ENCODE peak calls at places on chromosomes 16 and 17, in eight cellular contexts. One of them, this sample, is unnamed.

GRCh38 chr16:81779540-81780320 is 639 bp downstream of the PLCG2 start:
- DNase-seq in Peyer's patch: peak
- DNase-seq in sciatic nerve: peak
- DNase-seq in dermis blood vessel endothelial cell: peak
- DNase-seq in ovary: no peak
- DNase-seq in T-helper 9 cell: no peak
- DNase-seq in breast epithelium: no peak
- DNase-seq in frontal cortex: no peak
- DNase-seq in this sample: no peak

GRCh38 chr17:7842950-7843535 is 9.0 kb downstream of the KDM6B start:
- DNase-seq in dermis blood vessel endothelial cell: peak
- DNase-seq in T-helper 9 cell: peak
- DNase-seq in Peyer's patch: peak
- DNase-seq in sciatic nerve: peak
- DNase-seq in breast epithelium: peak
- DNase-seq in frontal cortex: peak
- DNase-seq in ovary: peak
- DNase-seq in this sample: no peak

GRCh38 chr16:84502581-84502980 is 1.9 kb downstream of the MEAK7 start:
- DNase-seq in frontal cortex: no peak
- DNase-seq in ovary: peak
- DNase-seq in Peyer's patch: no peak
- DNase-seq in dermis blood vessel endothelial cell: no peak
- DNase-seq in sciatic nerve: peak
- DNase-seq in T-helper 9 cell: no peak
- DNase-seq in breast epithelium: no peak
- DNase-seq in this sample: no peak

GRCh38 chr17:73401911-73402310 is 90.1 kb upstream of the CDC42EP4 start:
- DNase-seq in sciatic nerve: peak
- DNase-seq in dermis blood vessel endothelial cell: peak
- DNase-seq in frontal cortex: peak
- DNase-seq in ovary: peak
- DNase-seq in breast epithelium: no peak
- DNase-seq in Peyer's patch: peak
- DNase-seq in T-helper 9 cell: no peak
- DNase-seq in this sample: no peak

GRCh38 chr16:12235110-12235509 is 258.6 kb downstream of the SNX29 start:
- DNase-seq in frontal cortex: no peak
- DNase-seq in ovary: no peak
- DNase-seq in T-helper 9 cell: no peak
- DNase-seq in sciatic nerve: no peak
- DNase-seq in breast epithelium: no peak
- DNase-seq in Peyer's patch: no peak
- DNase-seq in dermis blood vessel endothelial cell: no peak
- DNase-seq in this sample: no peak

GRCh38 chr16:84458606-84459516 is 45.6 kb downstream of the MEAK7 start:
- DNase-seq in sciatic nerve: peak
- DNase-seq in Peyer's patch: peak
- DNase-seq in ovary: no peak
- DNase-seq in T-helper 9 cell: no peak
- DNase-seq in dermis blood vessel endothelial cell: no peak
- DNase-seq in breast epithelium: no peak
- DNase-seq in frontal cortex: no peak
- DNase-seq in this sample: no peak

GRCh38 chr16:86395477-86395876 is 114.8 kb upstream of the FOXF1 start:
- DNase-seq in ovary: no peak
- DNase-seq in sciatic nerve: no peak
- DNase-seq in breast epithelium: no peak
- DNase-seq in dermis blood vessel endothelial cell: no peak
- DNase-seq in frontal cortex: no peak
- DNase-seq in T-helper 9 cell: no peak
- DNase-seq in Peyer's patch: no peak
- DNase-seq in this sample: no peak

GRCh38 chr17:66198242-66198641 is 6.3 kb upstream of the CEP112 start:
- DNase-seq in Peyer's patch: no peak
- DNase-seq in frontal cortex: no peak
- DNase-seq in dermis blood vessel endothelial cell: no peak
- DNase-seq in ovary: no peak
- DNase-seq in sciatic nerve: no peak
- DNase-seq in T-helper 9 cell: no peak
- DNase-seq in breast epithelium: no peak
- DNase-seq in this sample: no peak

GRCh38 chr17:40648326-40648968 is 829 bp upstream of the SMARCE1 start:
- DNase-seq in ovary: no peak
- DNase-seq in T-helper 9 cell: no peak
- DNase-seq in sciatic nerve: no peak
- DNase-seq in Peyer's patch: peak
- DNase-seq in breast epithelium: no peak
- DNase-seq in frontal cortex: peak
- DNase-seq in dermis blood vessel endothelial cell: peak
- DNase-seq in this sample: no peak

GRCh38 chr17:17754719-17755686 is 73.7 kb downstream of the RAI1 start:
- DNase-seq in breast epithelium: no peak
- DNase-seq in dermis blood vessel endothelial cell: no peak
- DNase-seq in frontal cortex: no peak
- DNase-seq in Peyer's patch: no peak
- DNase-seq in sciatic nerve: no peak
- DNase-seq in T-helper 9 cell: no peak
- DNase-seq in ovary: no peak
- DNase-seq in this sample: no peak

GRCh38 chr17:78873519-78874340 is 29.3 kb downstream of the CEP295NL start:
- DNase-seq in ovary: no peak
- DNase-seq in T-helper 9 cell: no peak
- DNase-seq in breast epithelium: no peak
- DNase-seq in dermis blood vessel endothelial cell: peak
- DNase-seq in sciatic nerve: peak
- DNase-seq in frontal cortex: no peak
- DNase-seq in Peyer's patch: no peak
- DNase-seq in this sample: no peak

GRCh38 chr16:55328611-55329569 is 4.9 kb downstream of the IRX6 start:
- DNase-seq in dermis blood vessel endothelial cell: no peak
- DNase-seq in T-helper 9 cell: no peak
- DNase-seq in ovary: no peak
- DNase-seq in breast epithelium: no peak
- DNase-seq in frontal cortex: no peak
- DNase-seq in Peyer's patch: no peak
- DNase-seq in sciatic nerve: no peak
- DNase-seq in this sample: no peak

GRCh38 chr16:78895661-78896060 is 704.9 kb downstream of the MAF start:
- DNase-seq in breast epithelium: no peak
- DNase-seq in ovary: no peak
- DNase-seq in dermis blood vessel endothelial cell: peak
- DNase-seq in T-helper 9 cell: no peak
- DNase-seq in frontal cortex: no peak
- DNase-seq in sciatic nerve: no peak
- DNase-seq in Peyer's patch: no peak
- DNase-seq in this sample: no peak

GRCh38 chr16:58471209-58471975 is 28.6 kb upstream of the NDRG4 start:
- DNase-seq in frontal cortex: no peak
- DNase-seq in T-helper 9 cell: no peak
- DNase-seq in Peyer's patch: no peak
- DNase-seq in sciatic nerve: no peak
- DNase-seq in ovary: no peak
- DNase-seq in dermis blood vessel endothelial cell: no peak
- DNase-seq in breast epithelium: no peak
- DNase-seq in this sample: no peak

GRCh38 chr16:15609286-15609649 is 33.7 kb downstream of the MARF1 start:
- DNase-seq in frontal cortex: no peak
- DNase-seq in dermis blood vessel endothelial cell: no peak
- DNase-seq in breast epithelium: no peak
- DNase-seq in sciatic nerve: no peak
- DNase-seq in ovary: no peak
- DNase-seq in Peyer's patch: no peak
- DNase-seq in T-helper 9 cell: no peak
- DNase-seq in this sample: no peak

GRCh38 chr17:61442878-61443474 is 9.2 kb upstream of the TBX4 start:
- DNase-seq in T-helper 9 cell: no peak
- DNase-seq in breast epithelium: no peak
- DNase-seq in dermis blood vessel endothelial cell: no peak
- DNase-seq in frontal cortex: no peak
- DNase-seq in sciatic nerve: no peak
- DNase-seq in ovary: no peak
- DNase-seq in Peyer's patch: no peak
- DNase-seq in this sample: no peak

This sample was measured in T-cell.